ENCODE peak calls at places on chromosomes 12 and 14, in five cellular contexts. E is HCT116, C is fibroblast of lung, I is SK-N-SH, W is neuronal stem cell. R is an unnamed sample.
A peak's percentile ranks its signal among the peaks of the same experiment; 100 is the strongest.

GRCh38 chr12:88579941-88580871 is at the start of gene KITLG:
- DNase-seq in W (peak; percentile 84), E (peak; percentile 76), I (peak; percentile 83), C (peak; percentile 86), R (peak; percentile 92)

GRCh38 chr12:89565002-89565401 is 39.2 kb upstream of the POC1B start:
- DNase-seq in C (no peak), I (no peak), W (no peak), E (no peak), R (no peak)

GRCh38 chr14:85276829-85277228 is 253.1 kb upstream of the FLRT2 start:
- DNase-seq in W (no peak), C (no peak), I (no peak), E (no peak), R (no peak)

GRCh38 chr12:7588703-7589329 is 76.9 kb downstream of the APOBEC1 start:
- DNase-seq in W (no peak), E (peak; percentile 76), I (peak; percentile 27), C (no peak), R (peak; percentile 43)

GRCh38 chr14:52119030-52119429 is 50.2 kb upstream of the NID2 start:
- DNase-seq in I (no peak), W (no peak), C (no peak), E (no peak), R (no peak)

GRCh38 chr12:83817730-83818129 is 1094.9 kb downstream of the SLC6A15 start:
- DNase-seq in C (no peak), I (no peak), W (no peak), E (no peak), R (no peak)

GRCh38 chr12:31117203-31118011 is 43.7 kb downstream of the DDX11 start:
- DNase-seq in E (peak; percentile 10), C (peak; percentile 29), I (peak; percentile 80), W (peak; percentile 59), R (peak; percentile 46)

GRCh38 chr12:57103856-57104255 is 7.3 kb downstream of the STAT6 start:
- DNase-seq in I (no peak), W (no peak), C (peak; percentile 54), E (no peak), R (no peak)

GRCh38 chr12:48197967-48198618 is 5.0 kb downstream of the OR10AD1 start:
- DNase-seq in W (peak; percentile 90), C (peak; percentile 95), I (peak; percentile 91), E (peak; percentile 87), R (peak; percentile 85)

GRCh38 chr14:24556756-24557155 is 19.3 kb downstream of the CTSG start:
- DNase-seq in I (no peak), C (peak; percentile 25), W (no peak), E (no peak), R (no peak)

GRCh38 chr14:77208266-77208978 is 26.8 kb downstream of the TMEM63C start:
- DNase-seq in I (peak; percentile 39), W (peak; percentile 81), E (no peak), C (peak; percentile 50), R (peak; percentile 57)

GRCh38 chr12:47868041-47868440 is 36.8 kb downstream of the VDR start:
- DNase-seq in W (no peak), E (no peak), I (no peak), C (no peak), R (no peak)

DNA sequence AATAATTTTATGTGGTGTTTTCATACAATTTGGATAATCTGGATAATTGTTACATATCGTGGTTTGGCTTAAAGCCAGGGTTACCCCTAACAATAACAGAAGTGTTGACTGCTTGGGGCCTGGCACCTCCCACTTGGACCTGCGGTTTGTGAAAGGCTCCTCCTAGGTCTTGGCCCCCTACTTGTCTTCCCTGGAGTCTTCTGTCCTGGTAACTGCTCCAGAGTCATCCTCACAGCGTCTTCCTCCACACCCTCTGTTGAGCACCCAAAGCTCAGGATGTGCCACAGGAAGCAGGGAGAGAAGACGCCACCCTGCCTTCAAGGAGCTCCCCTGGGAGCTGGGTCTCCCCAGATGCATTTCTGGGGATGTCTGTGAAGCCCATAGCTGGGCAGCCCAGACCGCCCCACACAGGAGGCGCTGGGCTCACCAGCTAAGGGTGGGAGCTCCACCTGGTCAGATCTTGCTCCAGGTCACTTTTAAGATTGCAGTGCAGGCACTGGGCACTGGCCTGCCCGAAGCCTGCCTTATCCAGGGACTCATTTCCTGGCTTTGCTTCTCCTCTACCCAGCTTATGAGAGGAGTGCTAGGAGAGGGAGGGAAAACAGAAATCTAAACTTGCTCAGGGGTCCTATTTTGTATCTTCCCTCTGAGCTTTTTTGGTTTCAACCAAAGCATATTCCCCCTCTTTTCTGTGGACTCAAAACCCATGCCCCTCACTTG is 98.2 kb downstream of the ZFP36L1 start:
- DNase-seq in C (peak; percentile 73), W (no peak), E (no peak), I (no peak), R (no peak)
- H3K9ac ChIP-seq in C (no peak overlapping the region), W (no peak overlapping the region), E (peak overlapping the region; percentile 12), I (peak overlapping the region; percentile 22), R (peak overlapping the region; percentile 72)

GRCh38 chr12:124515981-124516380 is 51.4 kb downstream of the NCOR2 start:
- DNase-seq in I (no peak), W (no peak), E (no peak), C (no peak), R (no peak)
- H3K4me3 ChIP-seq in I (no peak overlapping the region), W (no peak overlapping the region), E (no peak overlapping the region), C (no peak overlapping the region), R (peak overlapping the region; percentile 37)

GRCh38 chr12:95178136-95178535 is 39.1 kb downstream of the FGD6 start:
- DNase-seq in W (no peak), C (no peak), E (no peak), I (no peak), R (no peak)
- H3K9ac ChIP-seq in W (no peak overlapping the region), C (no peak overlapping the region), E (no peak overlapping the region), I (no peak overlapping the region), R (no peak overlapping the region)

DNA sequence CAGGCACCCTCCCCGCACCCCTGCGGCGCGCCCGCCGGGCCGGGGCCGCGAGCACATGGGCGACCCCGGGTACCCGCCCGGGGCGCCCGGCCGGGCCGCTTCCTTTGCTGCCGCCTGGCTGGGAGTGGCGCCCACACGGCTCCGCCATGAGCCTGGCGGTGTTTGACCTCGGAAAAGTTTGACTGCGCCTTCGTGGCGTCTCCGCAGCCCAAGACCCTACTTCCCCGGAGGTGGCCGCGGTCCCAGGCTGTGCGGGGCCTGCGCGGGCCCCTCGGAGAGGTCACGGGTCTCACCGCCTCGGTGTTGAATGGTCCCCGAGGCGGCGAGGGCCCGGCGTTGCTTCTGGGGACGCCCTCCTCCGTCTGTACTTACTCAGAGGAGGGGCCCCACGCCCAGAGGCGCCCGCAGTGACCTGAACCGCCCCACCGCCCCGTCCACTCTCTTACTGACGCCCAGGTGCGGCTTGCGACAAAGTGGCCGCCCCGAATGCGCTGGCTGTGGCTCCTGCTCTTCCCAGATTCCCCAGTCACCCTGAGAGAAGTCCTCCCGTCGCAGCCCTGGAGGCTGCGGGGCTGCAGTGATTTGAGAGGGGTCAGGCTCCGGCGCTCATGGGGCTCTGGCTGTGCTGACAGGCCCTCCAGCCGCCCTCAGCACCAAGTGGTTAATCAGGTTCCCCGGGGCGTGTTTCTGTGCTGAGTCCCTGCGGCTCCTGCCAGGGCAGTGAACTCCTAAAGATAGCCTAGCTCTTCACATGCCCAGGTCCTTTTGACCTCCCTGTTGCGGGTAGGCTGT is 5.8 kb downstream of the KMT5A start:
- DNase-seq in E (no peak), W (no peak), C (peak; percentile 29), I (peak; percentile 77), R (peak; percentile 47)
- H3K4me3 ChIP-seq in E (peak overlapping the region; percentile 53), W (peak overlapping the region; percentile 83), C (peak overlapping the region; percentile 80), I (peak overlapping the region; percentile 67), R (peak overlapping the region; percentile 78)

GRCh38 chr12:1256285-1256684 is 265.3 kb downstream of the ERC1 start:
- DNase-seq in E (no peak), C (no peak), W (no peak), I (no peak), R (no peak)
- H3K9ac ChIP-seq in E (no peak overlapping the region), C (no peak overlapping the region), W (no peak overlapping the region), I (no peak overlapping the region), R (no peak overlapping the region)

DNA sequence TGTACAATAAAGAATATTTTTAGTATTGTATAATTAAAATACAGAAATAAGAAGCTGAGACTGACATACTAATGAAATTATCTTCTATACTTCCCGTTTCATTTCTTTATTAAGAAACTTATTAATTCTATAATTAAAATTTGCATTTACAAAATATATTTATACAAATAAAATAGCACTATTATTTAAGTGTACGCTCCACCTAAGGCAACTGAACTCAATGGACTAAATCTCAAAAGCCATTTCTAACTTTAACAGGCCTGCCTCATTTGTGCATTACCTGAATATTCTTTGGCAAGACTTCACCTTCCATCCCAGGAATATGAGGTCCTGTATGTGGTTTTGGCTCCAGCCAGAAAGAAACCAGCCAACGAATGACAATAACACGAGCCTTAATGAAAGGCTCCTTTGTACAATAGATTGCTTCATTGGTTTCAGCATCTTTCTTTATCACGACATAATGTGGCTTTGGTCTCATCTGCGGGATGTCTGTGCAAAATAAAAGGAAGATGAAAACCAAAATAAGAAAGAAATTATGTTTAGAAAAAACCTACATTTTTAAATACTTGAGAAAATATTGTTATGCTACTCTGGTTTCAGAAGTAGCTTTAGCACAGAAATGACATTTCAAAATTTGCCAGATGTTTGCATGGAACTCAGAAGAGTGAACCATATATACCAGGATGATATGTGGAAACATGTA is 58.7 kb downstream of the RALGAPA1 start:
- DNase-seq in I (no peak), C (no peak), W (no peak), E (no peak), R (no peak)
- H3K4me3 ChIP-seq in I (no peak overlapping the region), C (no peak overlapping the region), W (no peak overlapping the region), E (no peak overlapping the region), R (no peak overlapping the region)

GRCh38 chr14:79304279-79304678 is 907.0 kb downstream of the DIO2 start:
- DNase-seq in I (no peak), E (no peak), C (no peak), W (no peak), R (no peak)

GRCh38 chr14:79306546-79306945 is 904.8 kb downstream of the DIO2 start:
- DNase-seq in E (no peak), C (no peak), W (no peak), I (no peak), R (no peak)
- H3K9ac ChIP-seq in E (no peak overlapping the region), C (no peak overlapping the region), W (no peak overlapping the region), I (no peak overlapping the region), R (no peak overlapping the region)

R was measured in mesenchymal stem cell.